ENCODE peak calls at places on chromosomes 12 and 14, in seven cellular contexts. M, C, S, G, D, B and O are unnamed samples.

GRCh38 chr14:67674139-67674479 is 323 bp downstream of the VTI1B start:
- DNase-seq in M (peak; percentile 77), C (peak; percentile 83), S (peak; percentile 35), G (peak; percentile 60), D (no peak), B (peak; percentile 71), O (peak; percentile 68)

GRCh38 chr14:45743884-45744283 is 490.9 kb upstream of the MIS18BP1 start:
- DNase-seq in M (no peak), C (no peak), S (no peak), G (no peak), D (no peak), B (no peak), O (no peak)

GRCh38 chr12:91999823-92000222 is 145.8 kb downstream of the BTG1 start:
- DNase-seq in M (no peak), C (no peak), S (no peak), G (no peak), D (no peak), B (no peak), O (no peak)

GRCh38 chr14:52003324-52003723 is 14.0 kb downstream of the RTRAF start:
- DNase-seq in M (no peak), C (no peak), S (no peak), G (no peak), D (no peak), B (no peak), O (no peak)

GRCh38 chr14:52829527-52829926 is 38.1 kb upstream of the GNPNAT1 start:
- DNase-seq in M (no peak), C (no peak), S (no peak), G (no peak), D (no peak), B (no peak), O (no peak)

GRCh38 chr12:6960291-6961277 is 9.4 kb downstream of the PTPN6 start:
- DNase-seq in M (peak; percentile 77), C (no peak), S (no peak), G (no peak), D (no peak), B (no peak), O (peak; percentile 65)

GRCh38 chr12:105676694-105677093 is 346.2 kb downstream of the C12orf75 start:
- DNase-seq in M (peak; percentile 17), C (no peak), S (no peak), G (no peak), D (no peak), B (no peak), O (no peak)

GRCh38 chr12:94092516-94093241 is 55.7 kb upstream of the PLXNC1 start:
- DNase-seq in M (no peak), C (no peak), S (no peak), G (no peak), D (no peak), B (no peak), O (no peak)

GRCh38 chr12:31324845-31325523 is 966 bp downstream of the SINHCAF start:
- DNase-seq in M (peak; percentile 96), C (peak; percentile 50), S (no peak), G (peak; percentile 63), D (no peak), B (peak; percentile 40), O (peak; percentile 87)

GRCh38 chr12:73514672-73515071 is 1023.0 kb upstream of the ATXN7L3B start:
- DNase-seq in M (peak; percentile 38), C (no peak), S (no peak), G (no peak), D (no peak), B (no peak), O (no peak)

GRCh38 chr12:12036901-12037300 is 33.8 kb upstream of the BCL2L14 start:
- DNase-seq in M (no peak), C (no peak), S (no peak), G (no peak), D (no peak), B (no peak), O (no peak)

GRCh38 chr12:57627504-57628279 is 5.3 kb downstream of the B4GALNT1 start:
- DNase-seq in M (no peak), C (no peak), S (no peak), G (no peak), D (no peak), B (no peak), O (no peak)

GRCh38 chr14:51684760-51685159 is 33.0 kb downstream of the FRMD6 start:
- DNase-seq in M (no peak), C (no peak), S (no peak), G (no peak), D (no peak), B (no peak), O (no peak)

GRCh38 chr12:114500775-114501473 is 95.0 kb upstream of the TBX5 start:
- DNase-seq in M (no peak), C (no peak), S (no peak), G (no peak), D (no peak), B (no peak), O (no peak)

GRCh38 chr12:6224550-6224949 is 24.4 kb downstream of the CD9 start:
- DNase-seq in M (no peak), C (no peak), S (peak; percentile 44), G (peak; percentile 64), D (no peak), B (no peak), O (no peak)

GRCh38 chr14:77186911-77187648 is 5.5 kb downstream of the TMEM63C start:
- DNase-seq in M (peak; percentile 92), C (peak; percentile 23), S (peak; percentile 79), G (no peak), D (no peak), B (peak; percentile 51), O (no peak)

GRCh38 chr12:64478661-64479060 is 26.7 kb downstream of the TBK1 start:
- DNase-seq in M (no peak), C (no peak), S (no peak), G (no peak), D (no peak), B (no peak), O (no peak)

GRCh38 chr12:3863756-3864155 is 9.4 kb downstream of the PARP11 start:
- DNase-seq in M (no peak), C (no peak), S (no peak), G (no peak), D (no peak), B (no peak), O (no peak)

GRCh38 chr12:45121224-45121623 is 70.3 kb upstream of the DBX2 start:
- DNase-seq in M (peak; percentile 52), C (no peak), S (no peak), G (no peak), D (no peak), B (no peak), O (no peak)

GRCh38 chr14:45699451-45699850 is 446.4 kb upstream of the MIS18BP1 start:
- DNase-seq in M (no peak), C (no peak), S (no peak), G (no peak), D (no peak), B (peak; percentile 9), O (no peak)

GRCh38 chr14:90700928-90701776 is 115.1 kb downstream of the TTC7B start:
- DNase-seq in M (peak; percentile 43), C (no peak), S (no peak), G (no peak), D (no peak), B (no peak), O (no peak)

GRCh38 chr14:65073605-65074201 is 28.6 kb downstream of the MAX start:
- DNase-seq in M (peak; percentile 3), C (no peak), S (no peak), G (no peak), D (no peak), B (peak; percentile 66), O (no peak)

GRCh38 chr14:75063013-75063412 is 811 bp downstream of the ACYP1 start:
- DNase-seq in M (peak; percentile 33), C (no peak), S (no peak), G (no peak), D (no peak), B (no peak), O (no peak)

GRCh38 chr12:83954071-83954789 is 958.4 kb downstream of the SLC6A15 start:
- DNase-seq in M (no peak), C (no peak), S (no peak), G (no peak), D (no peak), B (no peak), O (no peak)

GRCh38 chr12:72077111-72077820 is 138.6 kb downstream of the TPH2 start:
- DNase-seq in M (no peak), C (no peak), S (no peak), G (peak; percentile 78), D (no peak), B (peak; percentile 64), O (peak; percentile 81)

GRCh38 chr14:68943107-68943506 is 36.0 kb downstream of the ACTN1 start:
- DNase-seq in M (no peak), C (no peak), S (no peak), G (no peak), D (no peak), B (no peak), O (no peak)

GRCh38 chr12:99455350-99456037 is 192.1 kb upstream of the GARIN6 start:
- DNase-seq in M (no peak), C (peak; percentile 40), S (no peak), G (no peak), D (peak; percentile 81), B (no peak), O (no peak)

GRCh38 chr14:98704441-98704840 is 567.6 kb downstream of the BCL11B start:
- DNase-seq in M (no peak), C (no peak), S (no peak), G (no peak), D (no peak), B (no peak), O (no peak)

GRCh38 chr14:61330511-61330910 is 9.1 kb downstream of the PRKCH start:
- DNase-seq in M (no peak), C (no peak), S (no peak), G (no peak), D (no peak), B (no peak), O (no peak)

GRCh38 chr14:100872241-100872640 is 31.3 kb downstream of the RTL1 start:
- DNase-seq in M (no peak), C (no peak), S (no peak), G (no peak), D (no peak), B (no peak), O (no peak)

GRCh38 chr12:107903377-107904061 is 129.0 kb downstream of the ASCL4 start:
- DNase-seq in M (no peak), C (peak; percentile 67), S (no peak), G (peak; percentile 91), D (no peak), B (peak; percentile 11), O (peak; percentile 73)

GRCh38 chr14:100955201-100955600 is 51.7 kb upstream of the RTL1 start:
- DNase-seq in M (no peak), C (no peak), S (no peak), G (no peak), D (peak; percentile 18), B (no peak), O (no peak)

GRCh38 chr14:60250318-60251035 is 1.5 kb downstream of the PPM1A start:
- DNase-seq in M (peak; percentile 33), C (peak; percentile 6), S (no peak), G (peak; percentile 31), D (no peak), B (peak; percentile 27), O (peak; percentile 12)